ENCODE peak calls at places on chromosomes 13 and 19, in nine cellular contexts. G, S, C, P, W, N, D, T and E are unnamed samples.

GRCh38 chr13:111458739-111459138 is 138.3 kb downstream of the TEX29 start:
- DNase-seq in G (no peak), S (no peak), C (no peak), P (no peak), W (no peak), N (no peak), D (no peak), T (no peak), E (no peak)

GRCh38 chr19:40322951-40323615 is 25.1 kb downstream of the C19orf47 start:
- DNase-seq in G (no peak), S (no peak), C (no peak), P (no peak), W (no peak), N (no peak), D (no peak), T (no peak), E (no peak)

GRCh38 chr19:38392707-38393308 is 4.3 kb downstream of the SPRED3 start:
- DNase-seq in G (no peak), S (peak; percentile 35), C (no peak), P (peak; percentile 68), W (no peak), N (no peak), D (no peak), T (no peak), E (no peak)

GRCh38 chr13:21661097-21661496 is 9.8 kb upstream of the FGF9 start:
- DNase-seq in G (no peak), S (no peak), C (no peak), P (no peak), W (no peak), N (no peak), D (no peak), T (no peak), E (no peak)

GRCh38 chr19:36084231-36085009 is 26.5 kb upstream of the OVOL3 start:
- DNase-seq in G (no peak), S (no peak), C (no peak), P (no peak), W (no peak), N (no peak), D (no peak), T (no peak), E (no peak)

GRCh38 chr19:12956446-12957388 is at the start of gene GADD45GIP1:
- DNase-seq in G (no peak), S (peak; percentile 78), C (peak; percentile 61), P (no peak), W (peak; percentile 59), N (peak; percentile 79), D (peak; percentile 89), T (peak; percentile 78), E (peak; percentile 86)

GRCh38 chr13:54536112-54536511 is 1507.5 kb downstream of the OLFM4 start:
- DNase-seq in G (no peak), S (no peak), C (no peak), P (no peak), W (no peak), N (no peak), D (peak; percentile 39), T (no peak), E (no peak)

GRCh38 chr13:112181336-112182051 is 114.5 kb downstream of the SOX1 start:
- DNase-seq in G (no peak), S (no peak), C (no peak), P (no peak), W (no peak), N (no peak), D (no peak), T (no peak), E (no peak)

GRCh38 chr13:78241278-78241919 is 322.8 kb upstream of the EDNRB start:
- DNase-seq in G (peak; percentile 28), S (peak; percentile 36), C (no peak), P (peak; percentile 5), W (peak; percentile 30), N (no peak), D (peak; percentile 78), T (peak; percentile 73), E (peak; percentile 10)

GRCh38 chr19:56163097-56163496 is 12.7 kb upstream of the GALP start:
- DNase-seq in G (no peak), S (no peak), C (no peak), P (no peak), W (no peak), N (no peak), D (no peak), T (no peak), E (no peak)

GRCh38 chr13:110361365-110361911 is 54.4 kb downstream of the COL4A2 start:
- DNase-seq in G (peak; percentile 97), S (peak; percentile 38), C (no peak), P (no peak), W (no peak), N (no peak), D (no peak), T (no peak), E (no peak)

GRCh38 chr19:53951436-53951835 is 11.3 kb upstream of the CACNG8 start:
- DNase-seq in G (no peak), S (no peak), C (no peak), P (no peak), W (no peak), N (no peak), D (no peak), T (no peak), E (no peak)

GRCh38 chr19:56137405-56137804 is 3.7 kb upstream of the ZNF444 start:
- DNase-seq in G (no peak), S (no peak), C (no peak), P (no peak), W (no peak), N (no peak), D (no peak), T (no peak), E (no peak)

GRCh38 chr19:52444506-52444905 is 8.8 kb upstream of the ZNF578 start:
- DNase-seq in G (no peak), S (no peak), C (no peak), P (no peak), W (no peak), N (no peak), D (no peak), T (no peak), E (no peak)

GRCh38 chr13:25978961-25979360 is 72.9 kb downstream of the SHISA2 start:
- DNase-seq in G (no peak), S (no peak), C (no peak), P (no peak), W (no peak), N (no peak), D (no peak), T (no peak), E (no peak)

GRCh38 chr19:18861235-18861634 is 29.5 kb downstream of the UPF1 start:
- DNase-seq in G (no peak), S (no peak), C (no peak), P (no peak), W (no peak), N (no peak), D (no peak), T (no peak), E (no peak)

GRCh38 chr13:58583961-58584360 is 952.4 kb downstream of the PCDH17 start:
- DNase-seq in G (no peak), S (no peak), C (no peak), P (no peak), W (no peak), N (no peak), D (no peak), T (no peak), E (no peak)

GRCh38 chr13:75694742-75695141 is 58.6 kb downstream of the LMO7 start:
- DNase-seq in G (no peak), S (no peak), C (no peak), P (no peak), W (no peak), N (no peak), D (no peak), T (no peak), E (no peak)

GRCh38 chr19:30897034-30897433 is 452.2 kb downstream of the TSHZ3 start:
- DNase-seq in G (no peak), S (no peak), C (no peak), P (no peak), W (no peak), N (no peak), D (no peak), T (no peak), E (no peak)

GRCh38 chr19:49119411-49120324 is at the start of gene PPFIA3:
- DNase-seq in G (peak; percentile 32), S (peak; percentile 49), C (no peak), P (peak; percentile 57), W (peak; percentile 65), N (no peak), D (peak; percentile 93), T (peak; percentile 63), E (no peak)

GRCh38 chr19:9906475-9907087 is 29.7 kb downstream of the OLFM2 start:
- DNase-seq in G (no peak), S (peak; percentile 31), C (no peak), P (no peak), W (no peak), N (no peak), D (peak; percentile 10), T (no peak), E (no peak)

GRCh38 chr13:43245374-43245964 is 222.1 kb downstream of the DNAJC15 start:
- DNase-seq in G (peak; percentile 62), S (peak; percentile 79), C (no peak), P (peak; percentile 18), W (no peak), N (no peak), D (no peak), T (no peak), E (no peak)

GRCh38 chr13:64480648-64481047 is 2749.5 kb downstream of the PCDH9 start:
- DNase-seq in G (no peak), S (no peak), C (no peak), P (no peak), W (no peak), N (no peak), D (no peak), T (no peak), E (no peak)

GRCh38 chr19:13883665-13884064 is 6.7 kb downstream of the NANOS3 start:
- DNase-seq in G (no peak), S (no peak), C (no peak), P (no peak), W (no peak), N (no peak), D (no peak), T (peak; percentile 43), E (no peak)

GRCh38 chr19:3459322-3459881 is 20.9 kb downstream of the SMIM24 start:
- DNase-seq in G (peak; percentile 86), S (peak; percentile 55), C (no peak), P (peak; percentile 77), W (no peak), N (no peak), D (no peak), T (no peak), E (no peak)

GRCh38 chr19:29264897-29265296 is 51.9 kb upstream of the UQCRFS1 start:
- DNase-seq in G (no peak), S (no peak), C (no peak), P (no peak), W (no peak), N (no peak), D (no peak), T (no peak), E (no peak)

GRCh38 chr19:13408889-13409518 is 97.3 kb downstream of the CACNA1A start:
- DNase-seq in G (no peak), S (no peak), C (no peak), P (no peak), W (no peak), N (no peak), D (peak; percentile 60), T (no peak), E (no peak)

GRCh38 chr13:80374453-80374852 is 33.5 kb upstream of the SPRY2 start:
- DNase-seq in G (no peak), S (peak; percentile 42), C (no peak), P (no peak), W (no peak), N (no peak), D (no peak), T (no peak), E (no peak)

GRCh38 chr19:36060430-36060829 is 5.7 kb downstream of the WDR62 start:
- DNase-seq in G (no peak), S (no peak), C (no peak), P (peak; percentile 53), W (no peak), N (no peak), D (peak; percentile 43), T (peak; percentile 54), E (peak; percentile 6)

GRCh38 chr13:51585234-51585672 is 991 bp downstream of the WDFY2 start:
- DNase-seq in G (no peak), S (no peak), C (no peak), P (no peak), W (no peak), N (no peak), D (no peak), T (no peak), E (no peak)

GRCh38 chr13:60627071-60627686 is 230.2 kb downstream of the TDRD3 start:
- DNase-seq in G (no peak), S (peak; percentile 21), C (no peak), P (peak; percentile 7), W (peak; percentile 30), N (no peak), D (peak; percentile 90), T (peak; percentile 75), E (peak; percentile 4)